ENCODE peak calls at places on chromosomes 5 and 9, in six cellular contexts. A, L, P, Y, J and E are unnamed samples.

GRCh38 chr9:79883073-79883645 is 311.4 kb downstream of the TLE4 start:
- DNase-seq in J (no peak), L (no peak), P (no peak), A (no peak), Y (peak), E (no peak)

GRCh38 chr5:84861306-84861705 is 476.6 kb upstream of the EDIL3 start:
- DNase-seq in J (no peak), A (no peak), P (no peak), L (no peak), Y (no peak), E (no peak)

GRCh38 chr9:92947268-92948031 is at the start of gene FGD3:
- DNase-seq in A (peak), L (no peak), P (no peak), Y (peak), J (peak), E (peak)

GRCh38 chr9:79829566-79830347 is 258.0 kb downstream of the TLE4 start:
- DNase-seq in Y (no peak), J (no peak), L (no peak), A (no peak), P (no peak), E (peak)

GRCh38 chr9:2024888-2025781 is 10.0 kb downstream of the SMARCA2 start:
- DNase-seq in P (no peak), J (peak), A (no peak), L (no peak), Y (no peak), E (no peak)

GRCh38 chr9:127562841-127563523 is 49.1 kb upstream of the STXBP1 start:
- DNase-seq in P (no peak), Y (no peak), L (no peak), J (no peak), A (peak), E (no peak)

GRCh38 chr9:72038890-72039410 is 21.5 kb downstream of the C9orf57 start:
- DNase-seq in P (no peak), L (peak), A (peak), Y (peak), J (peak), E (peak)

GRCh38 chr5:97096096-97096648 is 46.2 kb downstream of the LIX1 start:
- DNase-seq in P (no peak), Y (no peak), J (peak), A (peak), L (no peak), E (no peak)

GRCh38 chr9:12882430-12882829 is 107.6 kb downstream of the LURAP1L start:
- DNase-seq in J (peak), P (no peak), A (peak), L (no peak), Y (no peak), E (no peak)

GRCh38 chr5:147177125-147177840 is 57.5 kb upstream of the STK32A start:
- DNase-seq in L (no peak), Y (no peak), P (no peak), A (peak), J (peak), E (no peak)

GRCh38 chr9:136048560-136049411 is 46.3 kb downstream of the NACC2 start:
- DNase-seq in J (no peak), A (no peak), P (no peak), L (no peak), Y (no peak), E (no peak)

GRCh38 chr5:25025836-25026235 is 381.1 kb upstream of the CDH10 start:
- DNase-seq in L (no peak), J (no peak), P (no peak), Y (no peak), A (no peak), E (no peak)

GRCh38 chr9:81827616-81828296 is 100.5 kb upstream of the SPATA31D4 start:
- DNase-seq in Y (no peak), L (no peak), P (no peak), J (no peak), A (no peak), E (no peak)

GRCh38 chr5:100430268-100430900 is 104.8 kb upstream of the FAM174A start:
- DNase-seq in P (no peak), A (peak), Y (peak), L (peak), J (peak), E (no peak)

GRCh38 chr5:160792732-160793454 is 59.1 kb downstream of the ATP10B start:
- DNase-seq in L (no peak), P (no peak), A (no peak), Y (no peak), J (no peak), E (no peak)

GRCh38 chr9:118306773-118307172 is 602.6 kb downstream of the TLR4 start:
- DNase-seq in L (no peak), A (no peak), P (no peak), J (no peak), Y (no peak), E (no peak)

GRCh38 chr5:14097998-14098471 is 45.1 kb upstream of the TRIO start:
- DNase-seq in L (no peak), J (peak), A (peak), P (no peak), Y (no peak), E (no peak)

GRCh38 chr5:126877011-126877410 is 100.1 kb downstream of the LMNB1 start:
- DNase-seq in Y (no peak), J (no peak), P (no peak), A (no peak), L (no peak), E (no peak)

GRCh38 chr5:39424751-39425524 is at the start of gene DAB2:
- DNase-seq in Y (peak), P (peak), J (peak), A (peak), L (peak), E (peak)

GRCh38 chr9:82410891-82411290 is 422.3 kb downstream of the SPATA31D1 start:
- DNase-seq in Y (no peak), L (no peak), P (no peak), A (no peak), J (no peak), E (no peak)

GRCh38 chr5:52491071-52491828 is 296.5 kb upstream of the ITGA1 start:
- DNase-seq in A (no peak), J (no peak), Y (no peak), P (no peak), L (no peak), E (no peak)

GRCh38 chr9:115262952-115263351 is 145.0 kb upstream of the TNC start:
- DNase-seq in L (no peak), Y (no peak), P (no peak), J (no peak), A (peak), E (no peak)

GRCh38 chr9:134408389-134408788 is 82.1 kb downstream of the RXRA start:
- DNase-seq in L (no peak), Y (no peak), J (no peak), A (no peak), P (no peak), E (no peak)

GRCh38 chr5:64690417-64691151 is at the start of gene SHISAL2B:
- DNase-seq in L (no peak), A (peak), P (no peak), J (no peak), Y (no peak), E (peak)

GRCh38 chr9:135129137-135129695 is 41.7 kb downstream of the OLFM1 start:
- DNase-seq in L (no peak), P (no peak), J (no peak), A (no peak), Y (no peak), E (no peak)

GRCh38 chr5:143182901-143183820 is 220.3 kb downstream of the NR3C1 start:
- DNase-seq in Y (peak), P (no peak), L (peak), J (no peak), A (no peak), E (peak)

GRCh38 chr5:74109344-74109743 is 483.3 kb downstream of the ARHGEF28 start:
- DNase-seq in A (no peak), J (no peak), P (no peak), Y (no peak), L (no peak), E (no peak)

GRCh38 chr5:146755781-146756180 is 122.8 kb downstream of the PPP2R2B start:
- DNase-seq in L (no peak), P (no peak), A (no peak), J (no peak), Y (no peak), E (no peak)

GRCh38 chr5:157870837-157871834 is 12.2 kb upstream of the CLINT1 start:
- DNase-seq in Y (no peak), L (no peak), J (peak), P (no peak), A (peak), E (no peak)

GRCh38 chr5:96517294-96517693 is 84.2 kb upstream of the PCSK1 start:
- DNase-seq in A (no peak), L (no peak), P (no peak), J (peak), Y (no peak), E (no peak)

GRCh38 chr5:83000448-83000847 is 76.7 kb downstream of the TMEM167A start:
- DNase-seq in P (no peak), A (peak), J (peak), Y (no peak), L (no peak), E (no peak)

GRCh38 chr5:100772011-100772410 is 131.1 kb downstream of the ST8SIA4 start:
- DNase-seq in Y (no peak), A (no peak), P (no peak), L (no peak), J (no peak), E (no peak)

GRCh38 chr9:135163023-135163780 is 75.7 kb downstream of the OLFM1 start:
- DNase-seq in L (no peak), Y (no peak), J (no peak), P (no peak), A (no peak), E (peak)

GRCh38 chr9:95058795-95059386 is 258.6 kb downstream of the FANCC start:
- DNase-seq in P (no peak), J (no peak), Y (no peak), L (no peak), A (no peak), E (no peak)

GRCh38 chr9:16912197-16912596 is 41.7 kb upstream of the BNC2 start:
- DNase-seq in A (no peak), J (no peak), Y (no peak), P (no peak), L (no peak), E (no peak)

GRCh38 chr5:157918811-157919742 is 60.1 kb upstream of the CLINT1 start:
- DNase-seq in J (no peak), L (no peak), A (no peak), Y (no peak), P (no peak), E (no peak)